ENCODE peak calls at places on chromosome 14, in seven cellular contexts. Z, N, E, B, K, A and V are unnamed samples.

GRCh38 chr14:86221000-86221399 is 691.1 kb downstream of the FLRT2 start:
- DNase-seq in Z (no peak), N (no peak), E (no peak), B (no peak), K (no peak), A (no peak), V (no peak)

GRCh38 chr14:52951730-52952481 is 1.1 kb upstream of the FERMT2 start:
- DNase-seq in Z (peak), N (peak), E (no peak), B (peak), K (no peak), A (no peak), V (peak)

GRCh38 chr14:92425101-92425500 is 88.5 kb upstream of the RIN3 start:
- DNase-seq in Z (no peak), N (peak), E (no peak), B (no peak), K (no peak), A (no peak), V (no peak)

GRCh38 chr14:94795372-94795771 is 25.5 kb upstream of the GSC start:
- DNase-seq in Z (no peak), N (no peak), E (no peak), B (no peak), K (no peak), A (no peak), V (no peak)

GRCh38 chr14:52069617-52070431 is 965 bp upstream of the NID2 start:
- DNase-seq in Z (peak), N (peak), E (peak), B (peak), K (peak), A (no peak), V (no peak)

GRCh38 chr14:96455588-96455987 is 46.6 kb upstream of the PAPOLA start:
- DNase-seq in Z (no peak), N (no peak), E (no peak), B (no peak), K (no peak), A (no peak), V (no peak)

GRCh38 chr14:78135450-78135891 is 34.7 kb upstream of the NRXN3 start:
- DNase-seq in Z (no peak), N (no peak), E (no peak), B (no peak), K (no peak), A (no peak), V (no peak)

GRCh38 chr14:72024043-72024407 is 91.8 kb downstream of the RGS6 start:
- DNase-seq in Z (no peak), N (peak), E (no peak), B (peak), K (no peak), A (peak), V (peak)

GRCh38 chr14:77303417-77304156 is 17.1 kb downstream of the POMT2 start:
- DNase-seq in Z (no peak), N (peak), E (no peak), B (no peak), K (no peak), A (no peak), V (peak)

GRCh38 chr14:67999693-68000384 is 180.3 kb downstream of the RAD51B start:
- DNase-seq in Z (no peak), N (peak), E (no peak), B (no peak), K (no peak), A (no peak), V (no peak)

GRCh38 chr14:106631886-106632285 is 1105.5 kb downstream of the TMEM121 start:
- DNase-seq in Z (no peak), N (no peak), E (no peak), B (no peak), K (no peak), A (no peak), V (no peak)

GRCh38 chr14:50319721-50320120 is 7.6 kb downstream of the DMAC2L start:
- DNase-seq in Z (no peak), N (no peak), E (no peak), B (no peak), K (no peak), A (no peak), V (no peak)

GRCh38 chr14:24436355-24437019 is 6.1 kb downstream of the SDR39U1 start:
- DNase-seq in Z (no peak), N (peak), E (no peak), B (peak), K (no peak), A (no peak), V (peak)

GRCh38 chr14:73503648-73504047 is 12.9 kb downstream of the RIOX1 start:
- DNase-seq in Z (no peak), N (no peak), E (no peak), B (no peak), K (no peak), A (no peak), V (peak)

GRCh38 chr14:61609143-61609851 is 86.0 kb upstream of the HIF1A start:
- DNase-seq in Z (no peak), N (peak), E (no peak), B (no peak), K (no peak), A (no peak), V (no peak)

GRCh38 chr14:92780444-92780843 is 13.7 kb upstream of the GOLGA5 start:
- DNase-seq in Z (no peak), N (peak), E (no peak), B (no peak), K (no peak), A (no peak), V (no peak)

GRCh38 chr14:78010688-78011087 is 159.5 kb upstream of the NRXN3 start:
- DNase-seq in Z (no peak), N (peak), E (no peak), B (no peak), K (no peak), A (no peak), V (no peak)

GRCh38 chr14:104158827-104159798 is 20.7 kb downstream of the KIF26A start:
- DNase-seq in Z (no peak), N (no peak), E (no peak), B (no peak), K (no peak), A (no peak), V (no peak)

GRCh38 chr14:75794615-75795038 is 133.6 kb downstream of the TTLL5 start:
- DNase-seq in Z (no peak), N (peak), E (no peak), B (no peak), K (no peak), A (no peak), V (no peak)

GRCh38 chr14:90717916-90718315 is 98.3 kb downstream of the TTC7B start:
- DNase-seq in Z (no peak), N (peak), E (no peak), B (no peak), K (no peak), A (no peak), V (no peak)

GRCh38 chr14:100850841-100851585 is 25.1 kb downstream of the MEG3 start:
- DNase-seq in Z (peak), N (peak), E (no peak), B (peak), K (peak), A (peak), V (peak)

GRCh38 chr14:54805080-54805479 is 97.5 kb downstream of the GCH1 start:
- DNase-seq in Z (no peak), N (peak), E (no peak), B (no peak), K (no peak), A (no peak), V (no peak)

GRCh38 chr14:70697681-70698080 is 56.0 kb downstream of the TTC9 start:
- DNase-seq in Z (no peak), N (no peak), E (no peak), B (no peak), K (no peak), A (no peak), V (no peak)

GRCh38 chr14:46988312-46988711 is 336.7 kb upstream of the RPL10L start:
- DNase-seq in Z (no peak), N (no peak), E (no peak), B (no peak), K (no peak), A (peak), V (no peak)

GRCh38 chr14:26811756-26812305 is 214.0 kb upstream of the NOVA1 start:
- DNase-seq in Z (no peak), N (no peak), E (no peak), B (no peak), K (no peak), A (no peak), V (no peak)

GRCh38 chr14:93186961-93187360 is 1.8 kb downstream of the LYSET start:
- DNase-seq in Z (no peak), N (no peak), E (no peak), B (no peak), K (no peak), A (no peak), V (no peak)

DNA sequence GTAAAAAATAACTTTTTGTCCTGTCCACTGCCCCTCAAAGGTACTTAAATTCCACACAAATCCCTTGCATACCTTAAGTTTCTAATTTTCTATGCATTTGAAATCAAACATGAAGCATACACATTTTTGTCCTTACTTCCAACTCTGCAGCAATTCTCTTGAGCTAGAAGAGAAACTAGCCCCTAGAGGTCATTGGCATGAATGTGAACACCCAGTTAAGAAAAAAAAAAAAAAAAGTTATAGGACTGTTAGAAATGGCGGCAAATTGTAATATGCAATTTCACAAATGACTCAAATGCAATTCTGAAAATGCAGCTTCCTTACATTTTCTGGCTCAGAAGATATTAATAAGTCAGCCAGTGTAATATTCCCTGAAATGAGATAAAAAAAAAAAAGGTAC is 4.6 kb upstream of the ESR2 start:
- DNase-seq in Z (no peak), N (no peak), E (no peak), B (no peak), K (no peak), A (peak), V (no peak)
- TF ChIP-seq CTCF in Z (no peak), N (peak), E (no peak), B (no peak), K (no peak), A (peak), V (no peak)

GRCh38 chr14:98935921-98936320 is 336.1 kb downstream of the BCL11B start:
- DNase-seq in Z (no peak), N (no peak), E (no peak), B (no peak), K (no peak), A (no peak), V (no peak)
- TF ChIP-seq CTCF in Z (no peak), N (no peak), E (no peak), B (no peak), K (no peak), A (no peak), V (no peak)

DNA sequence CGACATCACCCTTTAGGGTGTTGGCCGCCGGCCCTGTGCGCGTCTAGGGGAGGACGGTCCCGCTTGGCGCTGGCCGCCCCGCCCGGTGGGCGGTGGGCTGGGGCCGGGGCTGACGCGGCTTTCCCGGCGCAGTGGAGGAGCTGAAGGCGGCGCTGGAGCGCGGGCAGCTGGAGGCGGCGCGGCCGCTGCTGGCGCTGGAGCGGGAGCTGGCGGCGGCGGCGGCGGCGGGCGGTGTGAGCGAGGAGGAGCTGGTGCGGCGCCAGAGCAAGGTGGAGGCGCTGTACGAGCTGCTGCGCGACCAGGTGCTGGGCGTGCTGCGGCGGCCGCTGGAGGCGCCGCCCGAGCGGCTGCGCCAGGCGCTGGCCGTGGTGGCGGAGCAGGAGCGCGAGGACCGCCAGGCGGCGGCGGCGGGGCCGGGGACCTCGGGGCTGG is 3.6 kb downstream of the TNFAIP2 start:
- DNase-seq in Z (no peak), N (peak), E (peak), B (no peak), K (peak), A (no peak), V (no peak)
- TF ChIP-seq CTCF in Z (peak), N (no peak), E (no peak), B (no peak), K (peak), A (no peak), V (no peak)

GRCh38 chr14:69247691-69248440 is 12.1 kb upstream of the GALNT16 start:
- DNase-seq in Z (peak), N (peak), E (no peak), B (no peak), K (no peak), A (no peak), V (no peak)
- TF ChIP-seq CTCF in Z (peak), N (peak), E (peak), B (no peak), K (no peak), A (no peak), V (no peak)

GRCh38 chr14:59022144-59022543 is 166.3 kb upstream of the DAAM1 start:
- DNase-seq in Z (no peak), N (no peak), E (no peak), B (no peak), K (no peak), A (no peak), V (no peak)

GRCh38 chr14:59020382-59020781 is 168.1 kb upstream of the DAAM1 start:
- DNase-seq in Z (no peak), N (peak), E (no peak), B (no peak), K (no peak), A (no peak), V (no peak)

GRCh38 chr14:59018460-59018859 is 170.0 kb upstream of the DAAM1 start:
- DNase-seq in Z (no peak), N (no peak), E (no peak), B (no peak), K (no peak), A (no peak), V (no peak)

GRCh38 chr14:59017285-59017965 is 171.0 kb upstream of the DAAM1 start:
- DNase-seq in Z (no peak), N (no peak), E (no peak), B (no peak), K (no peak), A (no peak), V (no peak)

GRCh38 chr14:59018978-59019377 is 169.5 kb upstream of the DAAM1 start:
- DNase-seq in Z (no peak), N (peak), E (no peak), B (no peak), K (no peak), A (no peak), V (no peak)
- TF ChIP-seq CTCF in Z (no peak), N (peak), E (peak), B (peak), K (no peak), A (peak), V (peak)

GRCh38 chr14:23356662-23357061 is 4.0 kb upstream of the SLC22A17 start:
- DNase-seq in Z (no peak), N (no peak), E (no peak), B (no peak), K (no peak), A (no peak), V (no peak)
- TF ChIP-seq CTCF in Z (no peak), N (no peak), E (no peak), B (no peak), K (no peak), A (no peak), V (no peak)

GRCh38 chr14:89337912-89338311 is 79.1 kb downstream of the FOXN3 start:
- DNase-seq in Z (no peak), N (peak), E (no peak), B (no peak), K (no peak), A (no peak), V (no peak)

GRCh38 chr14:89339158-89339557 is 77.9 kb downstream of the FOXN3 start:
- DNase-seq in Z (no peak), N (no peak), E (no peak), B (no peak), K (no peak), A (no peak), V (no peak)

GRCh38 chr14:89339579-89339978 is 77.5 kb downstream of the FOXN3 start:
- DNase-seq in Z (no peak), N (no peak), E (no peak), B (no peak), K (no peak), A (no peak), V (no peak)

GRCh38 chr14:89337161-89337560 is 79.9 kb downstream of the FOXN3 start:
- DNase-seq in Z (no peak), N (no peak), E (no peak), B (no peak), K (no peak), A (no peak), V (no peak)

GRCh38 chr14:89336338-89336737 is 80.7 kb downstream of the FOXN3 start:
- DNase-seq in Z (no peak), N (no peak), E (no peak), B (no peak), K (no peak), A (no peak), V (no peak)
- TF ChIP-seq CTCF in Z (no peak), N (no peak), E (no peak), B (no peak), K (no peak), A (peak), V (peak)